ENCODE peak calls at places on chromosome 20, in six cellular contexts. I is CD8-positive, alpha-beta T cell; T is GM13977; F is mammary epithelial cell; O is T-helper 17 cell; X is ELF-1. Q is an unnamed sample.

GRCh38 chr20:9660236-9660868 is 146.0 kb downstream of the LAMP5 start:
- DNase-seq in I (no peak), T (no peak), F (peak), O (no peak), X (peak), Q (peak)

GRCh38 chr20:45958593-45958992 is 13.4 kb downstream of the ZNF335 start:
- DNase-seq in I (no peak), T (no peak), F (no peak), O (no peak), X (no peak), Q (no peak)

GRCh38 chr20:8156603-8157079 is 24.6 kb downstream of the PLCB1 start:
- DNase-seq in I (no peak), T (no peak), F (no peak), O (no peak), X (no peak), Q (peak)

GRCh38 chr20:52331655-52332054 is 140.1 kb upstream of the ZFP64 start:
- DNase-seq in I (no peak), T (no peak), F (no peak), O (no peak), X (no peak), Q (no peak)

GRCh38 chr20:25273046-25273445 is 25.2 kb downstream of the PYGB start:
- DNase-seq in I (no peak), T (no peak), F (no peak), O (no peak), X (no peak), Q (no peak)

GRCh38 chr20:59207235-59207634 is 43.6 kb downstream of the ZNF831 start:
- DNase-seq in I (no peak), T (no peak), F (no peak), O (no peak), X (no peak), Q (no peak)

GRCh38 chr20:18902181-18902725 is 88.7 kb downstream of the SCP2D1 start:
- DNase-seq in I (no peak), T (no peak), F (no peak), O (no peak), X (no peak), Q (peak)

GRCh38 chr20:59062057-59062456 is 19.5 kb upstream of the PRELID3B start:
- DNase-seq in I (no peak), T (no peak), F (no peak), O (no peak), X (no peak), Q (no peak)

GRCh38 chr20:36917240-36917639 is 34.3 kb downstream of the SAMHD1 start:
- DNase-seq in I (no peak), T (no peak), F (no peak), O (no peak), X (no peak), Q (no peak)

GRCh38 chr20:58233881-58234528 is 5.6 kb upstream of the ANKRD60 start:
- DNase-seq in I (peak), T (no peak), F (no peak), O (peak), X (peak), Q (no peak)

GRCh38 chr20:1286267-1287036 is 20.4 kb downstream of the SNPH start:
- DNase-seq in I (no peak), T (no peak), F (no peak), O (no peak), X (no peak), Q (no peak)

GRCh38 chr20:50663095-50663821 is 28.1 kb downstream of the RIPOR3 start:
- DNase-seq in I (no peak), T (no peak), F (peak), O (no peak), X (peak), Q (peak)

GRCh38 chr20:45066372-45066771 is 34.6 kb downstream of the KCNS1 start:
- DNase-seq in I (no peak), T (no peak), F (no peak), O (no peak), X (no peak), Q (no peak)

GRCh38 chr20:257419-257818 is at the start of gene DEFB132:
- DNase-seq in I (no peak), T (no peak), F (no peak), O (no peak), X (no peak), Q (no peak)

GRCh38 chr20:50224553-50225255 is 34.1 kb downstream of the CEBPB start:
- DNase-seq in I (no peak), T (no peak), F (peak), O (no peak), X (no peak), Q (peak)

GRCh38 chr20:33291830-33292355 is 8.9 kb downstream of the BPIFB1 start:
- DNase-seq in I (peak), T (peak), F (peak), O (peak), X (peak), Q (peak)

GRCh38 chr20:60820918-60821317 is 431.1 kb upstream of the CDH4 start:
- DNase-seq in I (no peak), T (no peak), F (no peak), O (no peak), X (no peak), Q (no peak)

GRCh38 chr20:9054176-9054575 is 14.7 kb upstream of the PLCB4 start:
- DNase-seq in I (no peak), T (no peak), F (no peak), O (no peak), X (no peak), Q (no peak)

GRCh38 chr20:47146703-47147102 is 209.8 kb downstream of the ZMYND8 start:
- DNase-seq in I (no peak), T (no peak), F (peak), O (no peak), X (peak), Q (peak)

GRCh38 chr20:1637755-1638154 is 17.9 kb upstream of the SIRPB1 start:
- DNase-seq in I (no peak), T (no peak), F (no peak), O (no peak), X (no peak), Q (no peak)

GRCh38 chr20:50515471-50516106 is 5.4 kb downstream of the PTPN1 start:
- DNase-seq in I (no peak), T (no peak), F (no peak), O (no peak), X (no peak), Q (no peak)

GRCh38 chr20:47173596-47174216 is 182.8 kb downstream of the ZMYND8 start:
- DNase-seq in I (no peak), T (no peak), F (no peak), O (no peak), X (peak), Q (peak)

GRCh38 chr20:9072741-9073310 is 3.9 kb downstream of the PLCB4 start:
- DNase-seq in I (no peak), T (no peak), F (no peak), O (no peak), X (peak), Q (no peak)

GRCh38 chr20:35237486-35237885 is 11.0 kb downstream of the MMP24 start:
- DNase-seq in I (no peak), T (no peak), F (no peak), O (no peak), X (no peak), Q (no peak)

GRCh38 chr20:17498181-17498580 is 33.0 kb downstream of the BFSP1 start:
- DNase-seq in I (no peak), T (no peak), F (peak), O (no peak), X (no peak), Q (no peak)

GRCh38 chr20:49276895-49277785 is 717 bp downstream of the ZNFX1 start:
- DNase-seq in I (peak), T (peak), F (no peak), O (peak), X (no peak), Q (peak)

GRCh38 chr20:55205684-55206083 is 730.3 kb downstream of the DOK5 start:
- DNase-seq in I (no peak), T (no peak), F (peak), O (no peak), X (no peak), Q (no peak)

GRCh38 chr20:23433628-23434027 is 5.9 kb upstream of the CSTL1 start:
- DNase-seq in I (no peak), T (no peak), F (no peak), O (no peak), X (no peak), Q (no peak)

GRCh38 chr20:51938557-51939324 is 136.4 kb upstream of the SALL4 start:
- DNase-seq in I (no peak), T (no peak), F (no peak), O (no peak), X (no peak), Q (peak)

GRCh38 chr20:11373391-11373790 is 544.3 kb upstream of the BTBD3 start:
- DNase-seq in I (no peak), T (no peak), F (no peak), O (no peak), X (no peak), Q (peak)

GRCh38 chr20:56222945-56223344 is 25.6 kb upstream of the MC3R start:
- DNase-seq in I (no peak), T (no peak), F (peak), O (no peak), X (no peak), Q (peak)

GRCh38 chr20:63628246-63628975 is 1.5 kb upstream of the GMEB2 start:
- DNase-seq in I (peak), T (peak), F (peak), O (peak), X (peak), Q (peak)

GRCh38 chr20:16170406-16170971 is 402.8 kb downstream of the KIF16B start:
- DNase-seq in I (no peak), T (no peak), F (no peak), O (no peak), X (no peak), Q (no peak)

GRCh38 chr20:19726126-19726525 is 31.9 kb upstream of the RIN2 start:
- DNase-seq in I (no peak), T (no peak), F (peak), O (no peak), X (no peak), Q (peak)

GRCh38 chr20:37395921-37396519 is 50.1 kb downstream of the SRC start:
- DNase-seq in I (no peak), T (no peak), F (no peak), O (no peak), X (peak), Q (no peak)

Q was measured in MCF 10A.